ENCODE peak calls at places on chromosomes 2 and 18, in five cellular contexts. One of them, this sample, is unnamed.

GRCh38 chr2:75574106-75574505 is 13.4 kb upstream of the EVA1A start:
- DNase-seq in A549: no peak
- DNase-seq in K562: no peak
- DNase-seq in HepG2: no peak
- DNase-seq in GM12878: no peak
- DNase-seq in this sample: no peak

GRCh38 chr2:201707753-201708152 is 9.3 kb upstream of the MPP4 start:
- DNase-seq in A549: no peak
- DNase-seq in K562: no peak
- DNase-seq in HepG2: no peak
- DNase-seq in GM12878: no peak
- DNase-seq in this sample: no peak

GRCh38 chr2:105822186-105822585 is 77.5 kb downstream of the NCK2 start:
- DNase-seq in A549: no peak
- DNase-seq in K562: no peak
- DNase-seq in HepG2: peak
- DNase-seq in GM12878: no peak
- DNase-seq in this sample: no peak

GRCh38 chr2:224650815-224651439 is 65.2 kb downstream of the CCDC195 start:
- DNase-seq in A549: peak
- DNase-seq in K562: peak
- DNase-seq in HepG2: peak
- DNase-seq in GM12878: no peak
- DNase-seq in this sample: no peak

GRCh38 chr2:108922141-108922915 is 66.7 kb downstream of the EDAR start:
- DNase-seq in A549: no peak
- DNase-seq in K562: no peak
- DNase-seq in HepG2: no peak
- DNase-seq in GM12878: no peak
- DNase-seq in this sample: no peak

GRCh38 chr2:41194235-41194634 is 742.3 kb upstream of the SLC8A1 start:
- DNase-seq in A549: no peak
- DNase-seq in K562: no peak
- DNase-seq in HepG2: peak
- DNase-seq in GM12878: no peak
- DNase-seq in this sample: no peak

GRCh38 chr2:130355578-130356431 is at the start of gene PTPN18:
- DNase-seq in A549: peak
- DNase-seq in K562: peak
- DNase-seq in HepG2: peak
- DNase-seq in GM12878: no peak
- DNase-seq in this sample: peak

GRCh38 chr2:96764253-96764637 is 3.5 kb downstream of the CNNM4 start:
- DNase-seq in A549: no peak
- DNase-seq in K562: no peak
- DNase-seq in HepG2: no peak
- DNase-seq in GM12878: no peak
- DNase-seq in this sample: peak

GRCh38 chr2:8219096-8219495 is 462.8 kb upstream of the ID2 start:
- DNase-seq in A549: no peak
- DNase-seq in K562: no peak
- DNase-seq in HepG2: no peak
- DNase-seq in GM12878: no peak
- DNase-seq in this sample: no peak

GRCh38 chr2:237873382-237873781 is 14.0 kb downstream of the RAMP1 start:
- DNase-seq in A549: no peak
- DNase-seq in K562: no peak
- DNase-seq in HepG2: no peak
- DNase-seq in GM12878: no peak
- DNase-seq in this sample: no peak

GRCh38 chr2:176935543-176936102 is 277.0 kb upstream of the HNRNPA3 start:
- DNase-seq in A549: no peak
- DNase-seq in K562: no peak
- DNase-seq in HepG2: no peak
- DNase-seq in GM12878: peak
- DNase-seq in this sample: no peak

GRCh38 chr2:176934131-176934530 is 278.5 kb upstream of the HNRNPA3 start:
- DNase-seq in A549: no peak
- DNase-seq in K562: no peak
- DNase-seq in HepG2: no peak
- DNase-seq in GM12878: no peak
- DNase-seq in this sample: no peak

GRCh38 chr2:176936410-176936809 is 276.2 kb upstream of the HNRNPA3 start:
- DNase-seq in A549: no peak
- DNase-seq in K562: no peak
- DNase-seq in HepG2: no peak
- DNase-seq in GM12878: no peak
- DNase-seq in this sample: no peak

GRCh38 chr2:176934869-176935415 is 277.7 kb upstream of the HNRNPA3 start:
- DNase-seq in A549: no peak
- DNase-seq in K562: no peak
- DNase-seq in HepG2: no peak
- DNase-seq in GM12878: no peak
- DNase-seq in this sample: no peak

GRCh38 chr2:176931588-176932563 is 280.7 kb upstream of the HNRNPA3 start:
- DNase-seq in A549: peak
- DNase-seq in K562: no peak
- DNase-seq in HepG2: no peak
- DNase-seq in GM12878: peak
- DNase-seq in this sample: no peak
- TF ChIP-seq ESRRA in A549: no peak
- TF ChIP-seq ESRRA in K562: no peak
- TF ChIP-seq ESRRA in HepG2: no peak
- TF ChIP-seq ESRRA in GM12878: no peak
- TF ChIP-seq ESRRA in this sample: no peak

DNA sequence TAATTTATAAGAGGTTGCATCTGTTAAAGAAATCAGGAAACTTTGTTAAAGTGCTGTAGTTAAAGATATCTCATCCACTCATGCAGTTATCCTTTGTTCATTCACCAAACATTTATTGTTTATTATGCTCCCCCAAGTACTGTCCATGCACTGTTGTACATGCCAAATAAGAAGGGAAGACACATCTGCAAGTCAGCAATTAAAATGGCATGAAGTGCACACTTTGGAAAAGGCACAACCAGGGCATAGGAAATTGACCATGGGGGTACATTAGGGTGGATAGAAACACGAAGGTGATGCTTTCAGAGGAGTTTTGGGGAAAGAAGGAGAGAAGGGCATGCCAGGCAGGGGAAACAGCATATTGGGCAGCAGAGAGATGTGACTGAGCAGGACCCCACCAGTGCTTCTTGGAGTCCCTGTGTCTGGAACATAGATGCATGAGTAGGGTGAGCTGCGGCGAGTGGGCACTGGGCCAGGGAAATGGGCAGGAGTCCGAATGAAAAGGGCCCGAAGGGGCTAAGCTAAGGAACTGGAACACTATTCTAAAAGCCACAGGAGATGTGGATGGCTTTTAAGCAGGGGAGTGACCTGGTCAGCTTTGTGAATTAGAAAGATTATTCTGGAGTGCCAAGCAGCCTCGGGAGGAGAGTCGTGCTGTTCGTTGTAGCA is 316.2 kb downstream of the AGPS start:
- DNase-seq in A549: no peak
- DNase-seq in K562: no peak
- DNase-seq in HepG2: no peak
- DNase-seq in GM12878: no peak
- DNase-seq in this sample: no peak
- TF ChIP-seq ESRRA in A549: no peak
- TF ChIP-seq ESRRA in K562: no peak
- TF ChIP-seq ESRRA in HepG2: no peak
- TF ChIP-seq ESRRA in GM12878: no peak
- TF ChIP-seq ESRRA in this sample: no peak

GRCh38 chr18:48727685-48728084 is 188.9 kb downstream of the CTIF start:
- DNase-seq in A549: no peak
- DNase-seq in K562: no peak
- DNase-seq in HepG2: no peak
- DNase-seq in GM12878: no peak
- DNase-seq in this sample: no peak
- TF ChIP-seq ESRRA in A549: no peak
- TF ChIP-seq ESRRA in K562: no peak
- TF ChIP-seq ESRRA in HepG2: no peak
- TF ChIP-seq ESRRA in GM12878: no peak
- TF ChIP-seq ESRRA in this sample: no peak

DNA sequence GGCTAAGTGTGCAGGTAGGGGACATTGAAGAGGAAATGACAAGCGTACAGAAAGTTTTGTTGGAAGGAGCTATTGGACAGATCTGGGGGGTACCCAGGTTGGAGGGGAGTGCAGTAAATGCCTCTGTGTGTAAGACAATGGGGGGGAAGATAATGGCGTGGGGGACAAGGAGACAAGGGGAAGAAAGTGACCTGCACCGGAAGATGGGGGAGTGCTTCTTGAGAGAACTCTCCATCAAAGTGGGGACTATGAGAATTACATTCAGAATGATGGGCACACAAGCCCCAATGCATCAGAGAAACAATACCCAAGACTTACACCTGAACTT is 189.9 kb downstream of the ALPK2 start:
- DNase-seq in A549: no peak
- DNase-seq in K562: no peak
- DNase-seq in HepG2: no peak
- DNase-seq in GM12878: no peak
- DNase-seq in this sample: no peak
- TF ChIP-seq ESRRA in A549: no peak
- TF ChIP-seq ESRRA in K562: no peak
- TF ChIP-seq ESRRA in HepG2: no peak
- TF ChIP-seq ESRRA in GM12878: no peak
- TF ChIP-seq ESRRA in this sample: no peak

DNA sequence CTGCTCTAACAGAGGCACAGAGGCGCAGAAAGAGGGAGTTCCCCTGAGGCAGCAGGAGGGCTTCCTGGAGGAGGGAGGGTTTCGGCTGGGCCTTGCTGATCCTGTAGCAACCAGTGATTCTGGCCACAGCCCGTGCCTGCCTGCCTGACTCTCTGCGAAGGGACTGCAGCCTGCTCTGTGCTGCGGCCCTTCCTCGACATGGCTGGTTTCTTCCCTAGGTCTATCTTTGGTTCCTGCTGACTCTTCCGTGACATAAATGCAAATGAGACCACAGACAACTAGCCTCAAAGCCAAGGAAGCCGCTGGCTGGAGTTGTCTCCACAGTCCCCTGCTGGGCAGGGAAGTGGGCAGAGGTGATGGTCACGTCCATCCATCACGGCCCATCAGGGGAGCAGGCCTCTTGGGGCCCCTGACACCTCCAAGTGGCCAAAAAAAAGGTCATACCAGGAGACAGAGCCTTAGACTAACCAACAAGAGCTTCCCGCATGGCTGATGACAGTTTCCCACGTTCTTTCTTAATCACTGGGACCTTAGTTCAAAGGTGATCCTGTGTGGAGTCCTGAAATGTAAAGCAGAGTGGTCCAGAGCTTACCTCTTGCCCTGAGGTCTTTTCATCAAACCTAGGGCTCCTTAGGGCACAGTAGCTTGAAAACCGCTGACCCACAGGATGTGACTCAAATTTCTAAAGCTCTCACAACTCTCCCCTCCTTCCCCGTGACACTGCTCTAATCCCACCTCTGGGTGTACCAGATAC is 55.3 kb downstream of the HS1BP3 start:
- DNase-seq in A549: no peak
- DNase-seq in K562: no peak
- DNase-seq in HepG2: peak
- DNase-seq in GM12878: peak
- DNase-seq in this sample: peak
- TF ChIP-seq ESRRA in A549: no peak
- TF ChIP-seq ESRRA in K562: no peak
- TF ChIP-seq ESRRA in HepG2: no peak
- TF ChIP-seq ESRRA in GM12878: no peak
- TF ChIP-seq ESRRA in this sample: no peak

DNA sequence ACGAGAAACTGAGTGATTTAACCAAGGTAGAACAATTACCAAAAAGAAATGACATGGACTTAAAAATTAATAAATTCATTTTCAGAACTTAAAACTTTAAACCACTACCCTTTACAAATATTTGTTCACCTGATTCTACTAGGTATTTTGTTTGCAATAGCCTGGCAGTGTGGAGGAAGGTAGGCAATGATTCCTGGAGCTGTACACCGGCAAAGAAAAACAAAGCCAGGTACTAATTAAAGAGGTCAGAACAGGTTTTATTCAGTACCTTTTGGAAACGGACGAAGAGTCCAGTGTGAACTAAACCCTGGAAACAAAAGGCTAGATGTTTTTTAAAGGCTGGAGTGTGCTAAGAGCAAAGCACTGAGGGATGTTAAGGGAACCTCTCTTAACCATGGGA is 561.3 kb upstream of the FSHR start:
- DNase-seq in A549: no peak
- DNase-seq in K562: no peak
- DNase-seq in HepG2: no peak
- DNase-seq in GM12878: no peak
- DNase-seq in this sample: no peak
- TF ChIP-seq ESRRA in A549: no peak
- TF ChIP-seq ESRRA in K562: no peak
- TF ChIP-seq ESRRA in HepG2: no peak
- TF ChIP-seq ESRRA in GM12878: no peak
- TF ChIP-seq ESRRA in this sample: no peak

DNA sequence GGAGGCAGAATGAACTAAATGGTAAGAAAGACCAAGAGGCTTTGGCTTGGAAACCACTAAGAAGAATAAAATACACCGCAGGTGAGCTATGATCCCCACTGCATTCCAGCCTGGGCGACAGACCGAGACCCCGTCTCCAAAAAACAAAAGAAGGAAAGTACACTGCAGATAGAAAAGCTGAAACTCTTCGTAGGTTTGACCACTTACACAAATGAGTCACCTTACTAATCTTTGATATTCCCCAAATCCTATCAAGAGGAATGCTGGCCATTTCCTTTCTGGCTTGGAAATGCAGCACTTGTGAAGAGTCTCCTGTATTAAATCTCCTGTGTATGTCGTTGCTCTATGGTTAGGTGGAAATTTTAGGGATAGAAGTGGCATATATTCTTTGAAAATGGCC is 108.8 kb downstream of the MTCL1 start:
- DNase-seq in A549: no peak
- DNase-seq in K562: no peak
- DNase-seq in HepG2: no peak
- DNase-seq in GM12878: no peak
- DNase-seq in this sample: no peak
- TF ChIP-seq ESRRA in A549: no peak
- TF ChIP-seq ESRRA in K562: no peak
- TF ChIP-seq ESRRA in HepG2: no peak
- TF ChIP-seq ESRRA in GM12878: no peak
- TF ChIP-seq ESRRA in this sample: no peak

DNA sequence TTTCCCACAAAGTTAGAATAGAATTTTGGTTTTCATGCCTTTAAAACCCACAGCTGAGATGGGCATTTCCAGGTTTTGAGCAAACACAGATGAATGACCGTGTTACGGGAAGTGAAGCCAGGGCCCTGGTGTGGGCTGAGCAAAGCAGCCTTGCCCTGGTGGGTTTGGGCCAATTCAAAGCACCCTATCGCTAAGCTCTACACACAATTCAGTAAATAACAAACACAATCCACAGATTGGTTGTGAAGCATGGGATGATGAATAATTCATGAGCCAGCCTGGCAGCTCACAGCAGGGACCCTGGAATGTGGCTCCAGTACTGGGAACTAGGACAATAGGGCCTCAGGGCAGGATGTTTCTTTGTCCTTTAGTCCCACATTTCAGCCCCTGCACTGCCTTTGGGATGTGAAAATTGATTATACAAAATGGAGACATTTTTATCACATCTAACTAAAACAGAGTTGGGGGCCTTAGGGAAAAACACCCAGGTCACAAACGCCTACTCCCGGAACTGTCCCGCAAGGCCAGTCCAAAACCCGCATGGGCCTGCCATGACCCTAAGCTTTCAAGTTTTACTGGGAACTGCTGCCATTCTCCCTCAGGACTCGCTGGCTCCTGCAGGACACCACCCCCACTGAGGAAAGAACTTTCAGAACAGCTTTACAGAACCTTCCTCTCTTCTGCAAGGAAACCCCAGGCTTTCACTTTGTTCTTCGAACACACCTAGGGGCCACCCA is 320.2 kb upstream of the HS6ST1 start:
- DNase-seq in A549: no peak
- DNase-seq in K562: no peak
- DNase-seq in HepG2: no peak
- DNase-seq in GM12878: no peak
- DNase-seq in this sample: peak
- TF ChIP-seq ESRRA in A549: no peak
- TF ChIP-seq ESRRA in K562: no peak
- TF ChIP-seq ESRRA in HepG2: no peak
- TF ChIP-seq ESRRA in GM12878: no peak
- TF ChIP-seq ESRRA in this sample: no peak